ENCODE peak calls at places on chromosomes 16 and 17, in nine cellular contexts. D, O, W, Q, I, P, F, U and G are unnamed samples.

GRCh38 chr16:15642557-15643452 is at the start of gene MARF1:
- DNase-seq in D (peak; percentile 99), O (peak; percentile 68), W (peak; percentile 72), Q (peak; percentile 100), I (peak; percentile 99), P (peak; percentile 99), F (peak; percentile 98), U (peak; percentile 99), G (peak; percentile 95)

GRCh38 chr16:11986521-11987057 is 10.1 kb downstream of the SNX29 start:
- DNase-seq in D (no peak), O (no peak), W (no peak), Q (no peak), I (no peak), P (no peak), F (no peak), U (no peak), G (no peak)

GRCh38 chr17:81865733-81866439 is 5.3 kb downstream of the ARHGDIA start:
- DNase-seq in D (peak; percentile 95), O (no peak), W (no peak), Q (peak; percentile 72), I (no peak), P (no peak), F (peak; percentile 58), U (no peak), G (peak; percentile 99)

GRCh38 chr17:37608369-37609169 is 649 bp downstream of the SYNRG start:
- DNase-seq in D (no peak), O (peak; percentile 61), W (no peak), Q (no peak), I (peak; percentile 81), P (no peak), F (peak; percentile 60), U (no peak), G (peak; percentile 35)

GRCh38 chr17:80152057-80152831 is 5.3 kb upstream of the EIF4A3 start:
- DNase-seq in D (no peak), O (no peak), W (no peak), Q (no peak), I (no peak), P (no peak), F (no peak), U (no peak), G (no peak)

GRCh38 chr16:59067207-59067606 is 333.1 kb upstream of the GOT2 start:
- DNase-seq in D (no peak), O (no peak), W (no peak), Q (no peak), I (no peak), P (no peak), F (no peak), U (peak; percentile 18), G (no peak)

GRCh38 chr16:1194665-1195392 is 30.2 kb downstream of the TPSG1 start:
- DNase-seq in D (no peak), O (no peak), W (no peak), Q (no peak), I (peak; percentile 66), P (no peak), F (peak; percentile 28), U (peak; percentile 73), G (peak; percentile 43)

GRCh38 chr16:4692460-4693295 is 684 bp upstream of the NUDT16L1 start:
- DNase-seq in D (no peak), O (peak; percentile 24), W (no peak), Q (no peak), I (peak; percentile 46), P (peak; percentile 63), F (peak; percentile 27), U (no peak), G (peak; percentile 37)

GRCh38 chr16:50193594-50193993 is 40.5 kb downstream of the TENT4B start:
- DNase-seq in D (no peak), O (no peak), W (no peak), Q (no peak), I (no peak), P (no peak), F (peak; percentile 70), U (peak; percentile 13), G (no peak)

GRCh38 chr16:50195276-50195675 is 42.2 kb downstream of the TENT4B start:
- DNase-seq in D (no peak), O (no peak), W (no peak), Q (no peak), I (no peak), P (no peak), F (peak; percentile 68), U (no peak), G (peak; percentile 57)

GRCh38 chr16:50197582-50197981 is 44.5 kb downstream of the TENT4B start:
- DNase-seq in D (no peak), O (no peak), W (no peak), Q (no peak), I (no peak), P (no peak), F (no peak), U (peak; percentile 3), G (no peak)

GRCh38 chr16:50196736-50197135 is 43.6 kb downstream of the TENT4B start:
- DNase-seq in D (no peak), O (no peak), W (no peak), Q (no peak), I (no peak), P (no peak), F (peak; percentile 38), U (peak; percentile 4), G (no peak)

GRCh38 chr16:50195756-50196155 is 42.6 kb downstream of the TENT4B start:
- DNase-seq in D (no peak), O (no peak), W (no peak), Q (no peak), I (no peak), P (no peak), F (no peak), U (no peak), G (no peak)
- H3K4me3 ChIP-seq in D (no peak overlapping the region), O (no peak overlapping the region), W (no peak overlapping the region), Q (no peak overlapping the region), I (no peak overlapping the region), P (no peak overlapping the region), F (peak overlapping the region; percentile 63), U (no peak overlapping the region), G (no peak overlapping the region)

GRCh38 chr16:85319208-85319983 is 207.1 kb upstream of the CIBAR2 start:
- DNase-seq in D (no peak), O (no peak), W (no peak), Q (no peak), I (no peak), P (no peak), F (no peak), U (no peak), G (no peak)

GRCh38 chr16:85321856-85322271 is 209.6 kb upstream of the CIBAR2 start:
- DNase-seq in D (peak; percentile 84), O (no peak), W (peak; percentile 78), Q (peak; percentile 99), I (no peak), P (peak; percentile 100), F (peak; percentile 96), U (peak; percentile 88), G (peak; percentile 72)

GRCh38 chr16:85319984-85320440 is 207.7 kb upstream of the CIBAR2 start:
- DNase-seq in D (no peak), O (no peak), W (no peak), Q (no peak), I (no peak), P (no peak), F (no peak), U (no peak), G (no peak)

GRCh38 chr16:85323230-85323960 is 211.1 kb upstream of the CIBAR2 start:
- DNase-seq in D (no peak), O (no peak), W (no peak), Q (peak; percentile 73), I (no peak), P (no peak), F (no peak), U (no peak), G (no peak)

DNA sequence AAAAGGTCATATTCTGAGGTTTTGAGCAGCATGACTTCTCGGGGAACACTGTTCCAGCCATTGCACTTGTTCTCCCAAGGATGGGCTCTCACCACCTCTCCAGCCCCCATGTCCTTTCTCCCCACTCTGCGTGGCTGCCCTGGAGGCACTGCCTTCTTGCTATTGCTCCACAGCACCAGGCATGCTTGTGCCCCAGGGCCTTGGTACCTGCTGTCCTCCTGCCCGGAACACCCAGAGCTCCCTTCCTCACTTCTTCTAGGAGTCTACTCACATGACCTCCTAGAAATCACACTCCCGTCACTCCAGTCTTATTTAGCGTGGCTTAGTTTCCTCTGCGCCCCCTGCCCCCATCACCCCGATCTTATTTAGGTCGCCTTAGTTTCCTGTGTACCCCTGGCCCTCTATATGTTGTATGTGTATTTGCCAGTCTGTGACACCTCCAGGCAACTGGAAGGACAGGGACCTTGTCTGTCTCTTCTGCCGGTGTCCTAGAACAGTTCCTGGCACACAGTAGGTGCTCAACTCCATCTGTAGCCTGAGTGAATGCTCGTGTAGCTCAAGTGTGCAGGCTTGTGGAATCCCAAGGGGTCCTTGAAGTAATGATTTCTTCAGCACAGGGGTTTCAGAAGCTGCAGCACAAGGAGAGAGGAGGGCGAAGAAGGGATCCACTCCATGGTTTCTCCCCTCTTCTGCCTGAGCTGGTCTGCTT is 208.6 kb upstream of the CIBAR2 start:
- DNase-seq in D (no peak), O (no peak), W (no peak), Q (no peak), I (no peak), P (no peak), F (no peak), U (no peak), G (no peak)
- H3K27ac ChIP-seq in D (peak overlapping the region; percentile 39), O (no peak overlapping the region), W (no peak overlapping the region), Q (peak overlapping the region; percentile 31), I (no peak overlapping the region), P (peak overlapping the region; percentile 89), F (peak overlapping the region; percentile 88), U (peak overlapping the region; percentile 80), G (no peak overlapping the region)

GRCh38 chr16:68644715-68645493 is at the start of gene CDH3:
- DNase-seq in D (peak; percentile 58), O (no peak), W (no peak), Q (peak; percentile 54), I (peak; percentile 95), P (no peak), F (peak; percentile 64), U (no peak), G (peak; percentile 54)
- H3K4me3 ChIP-seq in D (peak within 1 kb of the TSS; percentile 57), O (peak within 1 kb of the TSS; percentile 48), W (no peak within 1 kb of the TSS), Q (no peak within 1 kb of the TSS), I (peak within 1 kb of the TSS; percentile 98), P (peak within 1 kb of the TSS; percentile 3), F (peak within 1 kb of the TSS; percentile 28), U (peak within 1 kb of the TSS; percentile 36), G (peak within 1 kb of the TSS; percentile 48)

GRCh38 chr16:84942786-84943185 is 68.5 kb downstream of the ZDHHC7 start:
- DNase-seq in D (no peak), O (no peak), W (no peak), Q (peak; percentile 1), I (no peak), P (no peak), F (peak; percentile 40), U (no peak), G (no peak)

GRCh38 chr16:84941916-84942315 is 69.4 kb downstream of the ZDHHC7 start:
- DNase-seq in D (no peak), O (no peak), W (no peak), Q (peak; percentile 28), I (no peak), P (no peak), F (peak; percentile 91), U (no peak), G (no peak)

GRCh38 chr16:84943620-84944019 is 67.7 kb downstream of the ZDHHC7 start:
- DNase-seq in D (no peak), O (no peak), W (no peak), Q (no peak), I (no peak), P (no peak), F (no peak), U (no peak), G (no peak)

GRCh38 chr16:84937196-84937935 is 74.0 kb downstream of the ZDHHC7 start:
- DNase-seq in D (no peak), O (no peak), W (no peak), Q (peak; percentile 30), I (no peak), P (no peak), F (no peak), U (no peak), G (no peak)

GRCh38 chr16:84940670-84941551 is 70.4 kb downstream of the ZDHHC7 start:
- DNase-seq in D (no peak), O (no peak), W (no peak), Q (peak; percentile 53), I (no peak), P (no peak), F (peak; percentile 82), U (no peak), G (no peak)
- H3K27ac ChIP-seq in D (peak overlapping the region; percentile 46), O (no peak overlapping the region), W (no peak overlapping the region), Q (no peak overlapping the region), I (no peak overlapping the region), P (no peak overlapping the region), F (no peak overlapping the region), U (no peak overlapping the region), G (no peak overlapping the region)